ENCODE peak calls at places on chromosomes 7 and 10, in nine cellular contexts. W is right lobe of liver, K is SJSA1, P is AG10803, R is astrocyte of the spinal cord, A is right cardiac atrium, Z is endodermal cell, S is cardiac fibroblast, H is aorta. V is an unnamed sample.
A peak's percentile ranks its signal among the peaks of the same experiment; 100 is the strongest.

GRCh38 chr7:23918856-23919255 is 208.8 kb downstream of the STK31 start:
- DNase-seq in W (no peak), K (no peak), P (peak; percentile 48), R (peak; percentile 74), A (no peak), Z (peak; percentile 77), S (peak; percentile 69), H (no peak), V (peak; percentile 49)

GRCh38 chr10:129032626-129033353 is 434.3 kb upstream of the MGMT start:
- DNase-seq in W (no peak), K (no peak), P (no peak), R (no peak), A (no peak), Z (peak; percentile 48), S (no peak), H (no peak), V (no peak)

GRCh38 chr10:119871881-119872609 is 598 bp downstream of the MCMBP start:
- DNase-seq in W (peak; percentile 80), K (peak; percentile 44), P (peak; percentile 35), R (no peak), A (peak; percentile 78), Z (peak; percentile 88), S (peak; percentile 65), H (peak; percentile 75), V (peak; percentile 64)

GRCh38 chr7:30795161-30795943 is 24.1 kb downstream of the MINDY4 start:
- DNase-seq in W (no peak), K (no peak), P (peak; percentile 47), R (no peak), A (no peak), Z (peak; percentile 49), S (no peak), H (no peak), V (no peak)

GRCh38 chr10:110865804-110866482 is 5.8 kb upstream of the PDCD4 start:
- DNase-seq in W (no peak), K (no peak), P (no peak), R (no peak), A (no peak), Z (no peak), S (peak; percentile 19), H (no peak), V (no peak)

GRCh38 chr10:62424026-62424425 is 49.9 kb downstream of the ZNF365 start:
- DNase-seq in W (no peak), K (no peak), P (no peak), R (no peak), A (no peak), Z (no peak), S (no peak), H (no peak), V (peak; percentile 16)

GRCh38 chr10:68106656-68107055 is 2.6 kb upstream of the MYPN start:
- DNase-seq in W (no peak), K (peak; percentile 68), P (peak; percentile 95), R (peak; percentile 89), A (no peak), Z (no peak), S (peak; percentile 46), H (no peak), V (peak; percentile 92)

GRCh38 chr7:16616122-16616521 is 29.4 kb downstream of the ANKMY2 start:
- DNase-seq in W (no peak), K (no peak), P (no peak), R (no peak), A (no peak), Z (no peak), S (no peak), H (no peak), V (peak; percentile 42)

GRCh38 chr10:683448-684071 is 5.9 kb downstream of the DIP2C start:
- DNase-seq in W (no peak), K (peak; percentile 91), P (peak; percentile 91), R (peak; percentile 95), A (no peak), Z (no peak), S (peak; percentile 54), H (peak; percentile 72), V (peak; percentile 90)

GRCh38 chr10:514137-514671 is 175.3 kb downstream of the DIP2C start:
- DNase-seq in W (no peak), K (no peak), P (no peak), R (no peak), A (peak; percentile 69), Z (no peak), S (no peak), H (no peak), V (no peak)

GRCh38 chr10:75722609-75723008 is 291.2 kb downstream of the LRMDA start:
- DNase-seq in W (no peak), K (no peak), P (no peak), R (no peak), A (no peak), Z (no peak), S (no peak), H (no peak), V (no peak)

GRCh38 chr7:138478499-138478908 is 18.4 kb downstream of the TRIM24 start:
- DNase-seq in W (no peak), K (no peak), P (no peak), R (peak; percentile 7), A (no peak), Z (no peak), S (no peak), H (no peak), V (no peak)

GRCh38 chr10:63588436-63589180 is 67.4 kb downstream of the REEP3 start:
- DNase-seq in W (no peak), K (no peak), P (no peak), R (no peak), A (no peak), Z (no peak), S (no peak), H (no peak), V (no peak)

GRCh38 chr7:80284848-80285247 is 150.2 kb downstream of the GNAI1 start:
- DNase-seq in W (no peak), K (no peak), P (peak; percentile 84), R (peak; percentile 92), A (no peak), Z (no peak), S (peak; percentile 77), H (no peak), V (peak; percentile 97)

GRCh38 chr10:93113042-93113441 is 39.3 kb downstream of the CYP26A1 start:
- DNase-seq in W (no peak), K (no peak), P (no peak), R (no peak), A (no peak), Z (no peak), S (no peak), H (no peak), V (no peak)

GRCh38 chr10:78656815-78657621 is 411.7 kb upstream of the ZMIZ1 start:
- DNase-seq in W (no peak), K (no peak), P (no peak), R (peak; percentile 28), A (peak; percentile 80), Z (no peak), S (no peak), H (no peak), V (no peak)
- H3K4me3 ChIP-seq in W (no peak overlapping the region), K (no peak overlapping the region), P (no peak overlapping the region), R (no peak overlapping the region), A (no peak overlapping the region), Z (no peak overlapping the region), S (no peak overlapping the region), H (no peak overlapping the region), V (no peak overlapping the region)

GRCh38 chr7:2812119-2812487 is 32.0 kb downstream of the GNA12 start:
- DNase-seq in W (peak; percentile 23), K (no peak), P (no peak), R (peak; percentile 67), A (peak; percentile 64), Z (no peak), S (peak; percentile 72), H (peak; percentile 41), V (peak; percentile 66)

GRCh38 chr7:2810682-2811471 is 33.2 kb downstream of the GNA12 start:
- DNase-seq in W (peak; percentile 84), K (no peak), P (no peak), R (no peak), A (peak; percentile 61), Z (peak; percentile 41), S (no peak), H (peak; percentile 39), V (no peak)

GRCh38 chr7:2812831-2813230 is 31.3 kb downstream of the GNA12 start:
- DNase-seq in W (no peak), K (no peak), P (no peak), R (no peak), A (no peak), Z (peak; percentile 6), S (no peak), H (peak; percentile 27), V (peak; percentile 83)

GRCh38 chr7:2809903-2810628 is 34.0 kb downstream of the GNA12 start:
- DNase-seq in W (peak; percentile 23), K (no peak), P (peak; percentile 57), R (no peak), A (no peak), Z (peak; percentile 34), S (no peak), H (peak; percentile 2), V (no peak)

DNA sequence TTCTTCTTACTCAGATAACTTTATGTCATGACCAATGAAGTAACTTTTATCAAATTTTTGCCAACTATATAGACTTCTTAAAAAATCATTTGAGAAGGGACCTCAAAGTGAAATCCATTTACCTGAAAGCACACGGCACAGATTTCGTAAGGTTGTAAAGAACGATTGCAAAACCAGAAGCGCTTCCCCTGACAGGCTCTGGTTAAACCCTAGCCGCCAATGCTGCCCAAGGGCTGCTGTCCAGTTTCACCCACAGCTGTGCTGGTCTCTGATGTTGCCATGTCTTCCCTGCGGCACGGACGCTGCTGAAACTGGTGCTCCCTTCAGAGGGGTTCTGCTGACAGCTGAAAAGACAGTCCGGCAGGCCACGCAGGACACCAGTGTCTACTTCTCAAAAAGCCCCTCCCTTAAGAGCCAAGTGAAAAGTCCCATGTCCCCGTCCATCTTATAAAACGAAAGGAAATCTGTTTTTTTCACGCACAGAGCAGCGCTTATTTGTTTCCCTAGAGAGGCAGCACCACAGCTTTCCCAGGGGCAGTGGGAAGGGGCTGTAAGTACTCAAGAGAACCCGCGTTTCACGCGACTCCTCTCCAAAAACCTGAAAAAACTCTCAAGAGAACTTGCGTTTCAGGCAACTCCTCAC is 32.5 kb downstream of the GNA12 start:
- DNase-seq in W (peak; percentile 89), K (no peak), P (no peak), R (no peak), A (peak; percentile 81), Z (peak; percentile 39), S (peak; percentile 74), H (peak; percentile 64), V (peak; percentile 95)
- H3K4me3 ChIP-seq in W (peak overlapping the region; percentile 27), K (no peak overlapping the region), P (no peak overlapping the region), R (no peak overlapping the region), A (peak overlapping the region; percentile 15), Z (no peak overlapping the region), S (peak overlapping the region; percentile 41), H (peak overlapping the region; percentile 19), V (peak overlapping the region; percentile 46)

GRCh38 chr7:45919231-45919825 is 1.7 kb downstream of the IGFBP3 start:
- DNase-seq in W (no peak), K (no peak), P (no peak), R (no peak), A (no peak), Z (no peak), S (no peak), H (no peak), V (no peak)
- H3K4me3 ChIP-seq in W (peak overlapping the region; percentile 56), K (no peak overlapping the region), P (peak overlapping the region; percentile 92), R (peak overlapping the region; percentile 50), A (peak overlapping the region; percentile 55), Z (peak overlapping the region; percentile 74), S (peak overlapping the region; percentile 58), H (peak overlapping the region; percentile 70), V (peak overlapping the region; percentile 87)

DNA sequence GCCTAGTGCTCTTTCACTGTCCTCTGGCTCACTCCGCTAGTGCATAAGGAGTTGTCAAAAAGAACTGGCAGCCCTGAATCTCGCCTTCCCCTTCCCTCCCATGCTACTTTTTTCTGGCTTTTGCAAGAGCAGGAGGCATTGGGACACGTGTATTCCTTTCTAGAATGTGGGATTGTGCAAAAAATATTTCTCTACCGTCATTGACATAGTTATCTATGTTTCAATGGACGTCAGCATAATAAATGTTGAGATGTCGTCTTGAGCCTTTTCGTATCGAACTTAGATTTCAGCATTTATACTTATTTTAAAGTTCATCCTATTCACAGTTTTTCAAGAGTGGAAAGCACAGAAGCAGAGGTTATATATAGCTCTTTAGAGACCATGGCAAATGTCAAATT is 731 bp downstream of the ING3 start:
- DNase-seq in W (no peak), K (no peak), P (no peak), R (no peak), A (no peak), Z (no peak), S (no peak), H (no peak), V (no peak)
- H3K4me3 ChIP-seq in W (peak overlapping the region; percentile 67), K (peak overlapping the region; percentile 52), P (peak overlapping the region; percentile 92), R (peak overlapping the region; percentile 69), A (peak overlapping the region; percentile 99), Z (peak overlapping the region; percentile 91), S (peak overlapping the region; percentile 78), H (peak overlapping the region; percentile 85), V (peak overlapping the region; percentile 82)